ENCODE peak calls at places on chromosome 3, in eight cellular contexts. Z is activated T-cell treated with anti-CD3 and anti-CD28 coated beads for 1 hour; Y is fibroblast of pulmonary artery; R is naive thymus-derived CD8-positive, alpha-beta T cell; X is hepatic stellate cell; U is fibroblast of the conjunctiva; K is AG09319; E is T-helper 9 cell. B is an unnamed sample.

GRCh38 chr3:163657088-163657487 is 1421.2 kb downstream of the SI start:
- DNase-seq in Z (no peak), Y (no peak), R (no peak), X (no peak), U (no peak), K (no peak), E (no peak), B (no peak)

GRCh38 chr3:45277636-45278035 is 51.5 kb upstream of the TMEM158 start:
- DNase-seq in Z (no peak), Y (no peak), R (no peak), X (no peak), U (no peak), K (no peak), E (no peak), B (no peak)

GRCh38 chr3:8658326-8659212 is 14.0 kb upstream of the SSUH2 start:
- DNase-seq in Z (no peak), Y (peak; percentile 72), R (no peak), X (peak; percentile 53), U (no peak), K (no peak), E (no peak), B (no peak)

GRCh38 chr3:185175370-185175987 is 22.6 kb upstream of the C3orf70 start:
- DNase-seq in Z (no peak), Y (peak; percentile 61), R (no peak), X (no peak), U (no peak), K (no peak), E (no peak), B (no peak)

GRCh38 chr3:69294014-69294771 is 91.7 kb downstream of the FRMD4B start:
- DNase-seq in Z (no peak), Y (peak; percentile 70), R (no peak), X (peak; percentile 52), U (peak; percentile 16), K (no peak), E (no peak), B (no peak)

GRCh38 chr3:53375019-53375418 is 27.7 kb upstream of the DCP1A start:
- DNase-seq in Z (peak; percentile 19), Y (peak; percentile 73), R (no peak), X (peak; percentile 55), U (peak; percentile 42), K (peak; percentile 10), E (peak; percentile 20), B (no peak)

GRCh38 chr3:8443829-8444791 is 57.5 kb upstream of the LMCD1 start:
- DNase-seq in Z (no peak), Y (peak; percentile 100), R (no peak), X (peak; percentile 83), U (peak; percentile 95), K (peak; percentile 96), E (no peak), B (no peak)

GRCh38 chr3:98592345-98592935 is 971 bp downstream of the CPOX start:
- DNase-seq in Z (no peak), Y (no peak), R (no peak), X (no peak), U (no peak), K (no peak), E (no peak), B (no peak)

GRCh38 chr3:191809326-191809949 is 348.5 kb downstream of the PYDC2 start:
- DNase-seq in Z (no peak), Y (no peak), R (no peak), X (no peak), U (no peak), K (no peak), E (no peak), B (no peak)

GRCh38 chr3:157999246-157999645 is 107.0 kb downstream of the SHOX2 start:
- DNase-seq in Z (no peak), Y (peak; percentile 3), R (no peak), X (no peak), U (no peak), K (no peak), E (no peak), B (no peak)

GRCh38 chr3:155391104-155391503 is 97.6 kb upstream of the STRIT1 start:
- DNase-seq in Z (no peak), Y (peak; percentile 11), R (no peak), X (no peak), U (peak; percentile 78), K (peak; percentile 72), E (no peak), B (no peak)

GRCh38 chr3:98763076-98763475 is at the start of gene ST3GAL6:
- DNase-seq in Z (no peak), Y (peak; percentile 84), R (no peak), X (no peak), U (no peak), K (no peak), E (no peak), B (no peak)

GRCh38 chr3:170247875-170248274 is 25.7 kb downstream of the PRKCI start:
- DNase-seq in Z (no peak), Y (no peak), R (no peak), X (no peak), U (no peak), K (no peak), E (no peak), B (no peak)

GRCh38 chr3:153881201-153881600 is 240.0 kb upstream of the ARHGEF26 start:
- DNase-seq in Z (no peak), Y (no peak), R (no peak), X (no peak), U (no peak), K (no peak), E (no peak), B (no peak)

GRCh38 chr3:134852893-134853351 is 57.9 kb downstream of the EPHB1 start:
- DNase-seq in Z (no peak), Y (no peak), R (no peak), X (no peak), U (no peak), K (no peak), E (no peak), B (no peak)

GRCh38 chr3:56683122-56683817 is at the start of gene TASOR:
- DNase-seq in Z (peak; percentile 82), Y (peak; percentile 81), R (peak; percentile 80), X (peak; percentile 91), U (peak; percentile 57), K (peak; percentile 28), E (peak; percentile 83), B (peak; percentile 95)

GRCh38 chr3:5312278-5312677 is 124.8 kb downstream of the EDEM1 start:
- DNase-seq in Z (no peak), Y (no peak), R (no peak), X (no peak), U (no peak), K (no peak), E (no peak), B (no peak)

GRCh38 chr3:171776839-171777607 is 33.3 kb downstream of the PLD1 start:
- DNase-seq in Z (no peak), Y (no peak), R (no peak), X (no peak), U (no peak), K (no peak), E (no peak), B (no peak)

GRCh38 chr3:137771401-137772230 is 7.5 kb downstream of the SOX14 start:
- DNase-seq in Z (no peak), Y (no peak), R (no peak), X (no peak), U (no peak), K (no peak), E (no peak), B (no peak)